ENCODE peak calls at places on chromosomes 5 and 9, in nine cellular contexts. J is PC-3, O is IMR-90, N is OCI-LY7, U is left lung, F is esophagus squamous epithelium, L is Caco-2, D is right lobe of liver, P is GM12878. V is an unnamed sample.
A peak's percentile ranks its signal among the peaks of the same experiment; 100 is the strongest.

GRCh38 chr9:105881654-105882349 is 187.5 kb downstream of the TMEM38B start:
- DNase-seq in U (no peak), F (no peak), P (peak; percentile 25), J (peak; percentile 79), L (peak; percentile 57), O (peak; percentile 53), D (no peak), N (peak; percentile 66), V (peak; percentile 84)

GRCh38 chr5:66805514-66806430 is 209.6 kb downstream of the MAST4 start:
- DNase-seq in U (no peak), F (no peak), L (no peak), P (no peak), N (no peak), O (no peak), D (no peak), J (no peak), V (no peak)

GRCh38 chr5:54398191-54398590 is 57.3 kb upstream of the HSPB3 start:
- DNase-seq in P (no peak), D (no peak), O (no peak), U (no peak), F (no peak), N (peak; percentile 72), L (no peak), J (no peak), V (no peak)

GRCh38 chr9:122402403-122403268 is 31.8 kb downstream of the PTGS1 start:
- DNase-seq in P (no peak), U (no peak), J (peak; percentile 77), N (no peak), O (peak; percentile 99), D (no peak), L (no peak), F (no peak), V (no peak)

GRCh38 chr9:133566817-133567216 is 32.3 kb downstream of the ADAMTSL2 start:
- DNase-seq in L (no peak), F (no peak), D (no peak), P (no peak), U (no peak), O (no peak), J (no peak), N (no peak), V (no peak)

GRCh38 chr5:128338649-128339048 is 199.4 kb downstream of the FBN2 start:
- DNase-seq in L (no peak), P (no peak), D (no peak), N (no peak), U (no peak), O (no peak), J (no peak), F (no peak), V (no peak)

GRCh38 chr5:61817472-61818326 is 485.6 kb downstream of the ZSWIM6 start:
- DNase-seq in L (no peak), D (no peak), J (peak; percentile 45), P (no peak), U (no peak), N (no peak), F (no peak), O (peak; percentile 39), V (peak; percentile 74)

GRCh38 chr5:58484505-58484904 is 6.7 kb upstream of the GAPT start:
- DNase-seq in P (no peak), F (no peak), U (no peak), D (no peak), L (no peak), O (no peak), J (no peak), N (no peak), V (no peak)

GRCh38 chr9:94631599-94631998 is 7.7 kb downstream of the FBP1 start:
- DNase-seq in P (no peak), U (no peak), N (no peak), F (no peak), D (no peak), J (no peak), O (no peak), L (no peak), V (no peak)

GRCh38 chr5:1000329-1000728 is 8.3 kb upstream of the NKD2 start:
- DNase-seq in P (no peak), L (no peak), U (peak; percentile 39), F (no peak), J (no peak), D (no peak), N (no peak), O (no peak), V (no peak)

GRCh38 chr9:37156781-37157356 is 36.5 kb downstream of the ZCCHC7 start:
- DNase-seq in J (peak; percentile 36), L (no peak), O (peak; percentile 38), U (no peak), D (no peak), N (no peak), P (no peak), F (no peak), V (no peak)

GRCh38 chr9:79154806-79155205 is 417.0 kb upstream of the TLE4 start:
- DNase-seq in N (no peak), L (no peak), J (no peak), F (no peak), O (peak; percentile 11), U (no peak), D (no peak), P (no peak), V (no peak)

GRCh38 chr5:87020099-87020934 is 247.4 kb upstream of the RASA1 start:
- DNase-seq in F (no peak), J (peak; percentile 73), D (no peak), U (no peak), L (no peak), N (peak; percentile 73), P (peak; percentile 47), O (peak; percentile 16), V (no peak)

GRCh38 chr5:173056783-173057061 is 570 bp downstream of the CREBRF start:
- DNase-seq in N (no peak), P (no peak), L (no peak), U (peak; percentile 93), J (no peak), F (no peak), D (no peak), O (no peak), V (no peak)

GRCh38 chr9:82940386-82940785 is 122.6 kb downstream of the RASEF start:
- DNase-seq in U (no peak), F (no peak), L (no peak), J (no peak), D (no peak), N (no peak), P (no peak), O (no peak), V (no peak)

GRCh38 chr9:34451545-34451944 is 6.8 kb downstream of the FAM219A start:
- DNase-seq in N (no peak), O (peak; percentile 53), J (no peak), U (no peak), F (no peak), P (no peak), L (no peak), D (no peak), V (no peak)

GRCh38 chr5:9894571-9895304 is 264.6 kb upstream of the TAS2R1 start:
- DNase-seq in D (no peak), U (no peak), N (no peak), P (no peak), L (no peak), F (no peak), J (peak; percentile 78), O (no peak), V (no peak)

DNA sequence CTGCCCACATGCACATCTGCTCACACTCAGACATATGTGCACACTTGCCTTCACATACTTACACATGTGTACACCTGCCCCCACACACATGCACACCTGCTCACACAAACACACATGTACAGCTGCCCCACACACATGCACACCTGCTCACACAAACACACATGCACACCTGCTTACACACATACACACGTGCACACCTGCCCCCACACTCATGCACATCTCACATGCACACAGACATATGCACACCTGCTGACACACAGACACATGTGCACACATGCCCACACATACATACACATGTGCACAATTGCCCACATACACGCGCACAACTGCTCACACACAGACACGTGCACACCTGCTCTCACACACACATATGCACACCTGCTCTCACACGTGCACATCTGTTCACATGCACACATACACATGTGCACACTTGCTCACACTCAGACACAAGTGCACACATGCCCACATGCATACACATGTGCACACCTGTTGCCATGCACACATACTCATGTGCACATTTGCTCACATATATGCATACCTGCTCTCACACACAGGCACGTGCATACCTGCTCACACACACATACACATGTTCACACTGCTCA is 147.8 kb upstream of the FOXD4L5 start:
- DNase-seq in P (no peak), N (no peak), O (no peak), F (no peak), J (no peak), U (no peak), L (no peak), D (no peak), V (no peak)
- H3K9me3 ChIP-seq in P (no peaks in the 10 kb centered on the region), N (no peaks in the 10 kb centered on the region), O (peaks cover 21% of the 10 kb centered on the region), F (peaks cover 4% of the 10 kb centered on the region), J (no peaks in the 10 kb centered on the region), U (no peaks in the 10 kb centered on the region), L (no peaks in the 10 kb centered on the region), D (no peaks in the 10 kb centered on the region), V (peaks cover 6% of the 10 kb centered on the region)

DNA sequence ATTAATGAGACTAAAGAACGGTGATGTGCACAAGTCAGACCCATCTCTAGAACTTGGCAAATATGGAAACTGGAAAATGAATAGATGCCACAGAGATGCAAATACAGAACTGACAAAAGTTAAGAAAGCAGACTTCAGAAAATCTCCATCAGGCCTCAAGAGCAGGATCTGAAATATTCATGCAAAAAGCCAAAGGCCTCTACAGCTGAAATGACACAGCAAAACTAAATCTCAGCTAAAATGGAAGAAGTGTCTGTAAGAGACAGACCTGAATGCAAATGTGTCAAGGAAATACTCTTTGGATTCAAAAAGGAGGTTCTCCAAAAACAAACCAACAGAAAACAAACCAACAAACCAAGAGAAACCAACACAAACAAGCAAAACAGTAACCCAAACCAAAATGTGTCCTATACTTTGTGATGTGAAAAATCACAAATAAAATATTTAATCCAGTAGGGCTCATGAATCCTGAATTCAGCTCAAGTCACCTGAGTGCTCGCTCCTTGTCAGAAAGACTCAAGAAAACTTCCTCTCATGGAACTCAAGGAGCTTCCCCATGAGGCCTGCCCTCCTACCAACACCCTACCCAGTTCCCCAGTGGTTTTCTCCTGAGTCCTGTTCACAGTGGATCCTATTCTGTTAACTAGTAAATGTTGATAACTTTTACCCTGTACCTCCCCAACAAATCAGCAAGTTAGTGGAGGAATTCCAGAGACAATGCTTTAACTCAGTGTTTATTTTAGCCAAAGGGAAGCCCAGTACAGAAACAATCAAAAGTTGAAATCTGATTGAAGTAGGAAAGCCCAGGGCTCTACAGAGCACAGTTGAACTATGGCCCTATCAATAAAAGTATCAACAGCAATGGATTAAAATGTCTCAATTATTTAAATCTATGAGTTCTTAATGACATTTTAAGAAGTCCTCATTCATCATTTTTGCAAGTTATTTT is 14.6 kb downstream of the MRPS27 start:
- DNase-seq in F (no peak), D (no peak), J (no peak), P (peak; percentile 60), O (no peak), N (peak; percentile 64), L (no peak), U (no peak), V (no peak)
- H3K4me3 ChIP-seq in F (no peak overlapping the region), D (no peak overlapping the region), J (no peak overlapping the region), P (peak overlapping the region; percentile 30), O (no peak overlapping the region), N (peak overlapping the region; percentile 55), L (no peak overlapping the region), U (no peak overlapping the region), V (no peak overlapping the region)

GRCh38 chr5:95699337-95699736 is 16.5 kb upstream of the SPATA9 start:
- DNase-seq in J (no peak), D (no peak), U (no peak), F (no peak), L (no peak), O (no peak), P (no peak), N (no peak), V (no peak)
- TF ChIP-seq CTCF in J (no peak), D (no peak), U (no peak), F (no peak), L (no peak), O (no peak), P (no peak), N (no peak), V (no peak)

GRCh38 chr5:141105350-141105749 is 5.1 kb downstream of the PCDHB3 start:
- DNase-seq in J (no peak), O (no peak), N (no peak), L (no peak), P (no peak), D (no peak), U (no peak), F (no peak), V (no peak)
- H3K9me3 ChIP-seq in J (no peaks in the 10 kb centered on the region), O (peaks cover 15% of the 10 kb centered on the region), N (no peaks in the 10 kb centered on the region), L (no peaks in the 10 kb centered on the region), P (no peaks in the 10 kb centered on the region), D (peaks cover 2% of the 10 kb centered on the region), U (no peaks in the 10 kb centered on the region), F (peaks cover 37% of the 10 kb centered on the region), V (no peaks in the 10 kb centered on the region)